ENCODE peak calls at places on chromosomes 2 and 18, in six cellular contexts. R, N, Z, F, D and S are unnamed samples.

GRCh38 chr2:36820942-36821605 is 124.6 kb downstream of the VIT start:
- DNase-seq in Z (no peak), N (no peak), F (no peak), R (no peak), D (no peak), S (no peak)

GRCh38 chr2:96874099-96874831 is 4.4 kb upstream of the SEMA4C start:
- DNase-seq in R (no peak), D (no peak), N (no peak), Z (no peak), F (peak; percentile 26), S (no peak)

GRCh38 chr18:944440-944839 is 39.8 kb downstream of the ADCYAP1 start:
- DNase-seq in F (no peak), N (no peak), Z (peak; percentile 53), R (no peak), D (no peak), S (no peak)

GRCh38 chr2:134446431-134447091 is 192.7 kb downstream of the MGAT5 start:
- DNase-seq in Z (peak; percentile 70), D (no peak), R (no peak), N (no peak), F (no peak), S (no peak)

GRCh38 chr2:222844323-222844722 is 16.5 kb upstream of the ACSL3 start:
- DNase-seq in D (no peak), Z (peak; percentile 92), F (no peak), N (no peak), R (no peak), S (peak; percentile 47)

GRCh38 chr2:235807347-235807746 is 313.5 kb downstream of the AGAP1 start:
- DNase-seq in D (peak; percentile 6), R (no peak), Z (no peak), F (no peak), N (no peak), S (no peak)

GRCh38 chr2:86052676-86053075 is 53.0 kb downstream of the POLR1A start:
- DNase-seq in D (no peak), F (no peak), Z (no peak), N (no peak), R (no peak), S (no peak)

GRCh38 chr2:161423351-161424178 is 7.5 kb downstream of the TBR1 start:
- DNase-seq in D (peak; percentile 31), F (no peak), Z (no peak), R (no peak), N (no peak), S (no peak)

GRCh38 chr2:7795358-7796199 is 878.4 kb downstream of the RNF144A start:
- DNase-seq in R (no peak), Z (no peak), D (no peak), N (no peak), F (peak; percentile 24), S (no peak)

GRCh38 chr2:159939946-159940345 is 122.5 kb downstream of the PLA2R1 start:
- DNase-seq in F (peak; percentile 4), D (no peak), N (no peak), R (no peak), Z (peak; percentile 37), S (no peak)

GRCh38 chr2:236162031-236162803 is 6.0 kb downstream of the GBX2 start:
- DNase-seq in N (no peak), Z (no peak), F (no peak), D (no peak), R (no peak), S (no peak)

GRCh38 chr18:25518716-25519053 is 166.7 kb upstream of the ZNF521 start:
- DNase-seq in N (no peak), D (no peak), F (no peak), R (no peak), Z (no peak), S (no peak)

GRCh38 chr2:190093793-190094192 is 31.3 kb upstream of the MSTN start:
- DNase-seq in D (no peak), Z (no peak), F (no peak), R (no peak), N (no peak), S (no peak)

GRCh38 chr2:46632349-46632748 is 153.0 kb downstream of the TMEM247 start:
- DNase-seq in D (no peak), R (no peak), Z (peak; percentile 77), F (peak; percentile 27), N (no peak), S (no peak)

GRCh38 chr2:240441326-240441992 is 6.0 kb downstream of the GPC1 start:
- DNase-seq in D (no peak), Z (no peak), N (no peak), F (no peak), R (no peak), S (no peak)

GRCh38 chr2:174181368-174181767 is 67.0 kb downstream of the OLA1 start:
- DNase-seq in D (no peak), Z (no peak), R (no peak), N (no peak), F (no peak), S (no peak)

GRCh38 chr18:68837665-68838390 is 39.9 kb downstream of the CCDC102B start:
- DNase-seq in R (no peak), Z (peak; percentile 51), F (no peak), N (no peak), D (no peak), S (no peak)

GRCh38 chr2:127498386-127498785 is 27.9 kb downstream of the IWS1 start:
- DNase-seq in D (no peak), Z (peak; percentile 71), F (no peak), R (no peak), N (no peak), S (peak; percentile 55)

GRCh38 chr2:16317211-16317830 is 348.3 kb downstream of the CYRIA start:
- DNase-seq in D (no peak), N (no peak), R (no peak), Z (no peak), F (no peak), S (no peak)

GRCh38 chr18:623760-624620 is 27.2 kb downstream of the CLUL1 start:
- DNase-seq in N (no peak), Z (peak; percentile 86), D (peak; percentile 74), F (peak; percentile 53), R (peak; percentile 18), S (peak; percentile 7)

GRCh38 chr2:224951723-224952481 is 90.4 kb downstream of the DOCK10 start:
- DNase-seq in R (no peak), Z (no peak), N (no peak), D (no peak), F (no peak), S (no peak)

GRCh38 chr2:73217826-73218225 is 3.8 kb downstream of the SMYD5 start:
- DNase-seq in R (no peak), D (no peak), Z (no peak), N (no peak), F (no peak), S (no peak)

GRCh38 chr2:11744631-11745394 is 1.6 kb upstream of the LPIN1 start:
- DNase-seq in Z (peak; percentile 54), F (peak; percentile 64), R (no peak), D (peak; percentile 18), N (no peak), S (no peak)

GRCh38 chr2:15842771-15843666 is 97.3 kb upstream of the MYCN start:
- DNase-seq in R (no peak), F (no peak), D (peak; percentile 26), N (no peak), Z (no peak), S (no peak)